ENCODE peak calls at places on chromosome 10, in six cellular contexts. N, D, J, V, A and F are unnamed samples.
A peak's percentile ranks its signal among the peaks of the same experiment; 100 is the strongest.

GRCh38 chr10:32372000-32372875 is 25.3 kb upstream of the EPC1 start:
- DNase-seq in N (no peak), D (no peak), J (no peak), V (no peak), A (no peak), F (no peak)

GRCh38 chr10:90960355-90960814 is 39.5 kb upstream of the ANKRD1 start:
- DNase-seq in N (no peak), D (peak; percentile 32), J (no peak), V (no peak), A (no peak), F (no peak)

GRCh38 chr10:46514431-46514861 is 42.0 kb downstream of the GPRIN2 start:
- DNase-seq in N (no peak), D (no peak), J (no peak), V (no peak), A (peak; percentile 17), F (no peak)

GRCh38 chr10:50855015-50855414 is 30.4 kb downstream of the A1CF start:
- DNase-seq in N (no peak), D (no peak), J (no peak), V (no peak), A (no peak), F (no peak)

GRCh38 chr10:113965077-113965476 is 78.6 kb upstream of the ADRB1 start:
- DNase-seq in N (no peak), D (no peak), J (no peak), V (no peak), A (no peak), F (no peak)

GRCh38 chr10:132708441-132708840 is 77.5 kb downstream of the NKX6-2 start:
- DNase-seq in N (no peak), D (no peak), J (peak; percentile 1), V (no peak), A (peak; percentile 30), F (no peak)

GRCh38 chr10:20276127-20276979 is 460.1 kb downstream of the PLXDC2 start:
- DNase-seq in N (no peak), D (no peak), J (no peak), V (no peak), A (no peak), F (no peak)

GRCh38 chr10:122044045-122044661 is 55.2 kb downstream of the TACC2 start:
- DNase-seq in N (peak; percentile 43), D (no peak), J (no peak), V (no peak), A (no peak), F (no peak)

GRCh38 chr10:14153570-14154055 is 177.1 kb downstream of the FRMD4A start:
- DNase-seq in N (peak; percentile 69), D (no peak), J (peak; percentile 22), V (no peak), A (no peak), F (no peak)

GRCh38 chr10:123516291-123516690 is 149.9 kb upstream of the GPR26 start:
- DNase-seq in N (no peak), D (no peak), J (no peak), V (no peak), A (no peak), F (no peak)

GRCh38 chr10:110344622-110345021 is 39.9 kb upstream of the SMNDC1 start:
- DNase-seq in N (no peak), D (no peak), J (no peak), V (no peak), A (no peak), F (no peak)

GRCh38 chr10:62082729-62083412 is 181.4 kb downstream of the ARID5B start:
- DNase-seq in N (no peak), D (no peak), J (no peak), V (no peak), A (no peak), F (no peak)

GRCh38 chr10:62083413-62083794 is 181.9 kb downstream of the ARID5B start:
- DNase-seq in N (no peak), D (no peak), J (no peak), V (no peak), A (no peak), F (no peak)

GRCh38 chr10:62080905-62081304 is 179.4 kb downstream of the ARID5B start:
- DNase-seq in N (peak; percentile 17), D (no peak), J (no peak), V (no peak), A (no peak), F (no peak)

GRCh38 chr10:62081322-62081945 is 179.9 kb downstream of the ARID5B start:
- DNase-seq in N (no peak), D (no peak), J (no peak), V (no peak), A (no peak), F (no peak)

DNA sequence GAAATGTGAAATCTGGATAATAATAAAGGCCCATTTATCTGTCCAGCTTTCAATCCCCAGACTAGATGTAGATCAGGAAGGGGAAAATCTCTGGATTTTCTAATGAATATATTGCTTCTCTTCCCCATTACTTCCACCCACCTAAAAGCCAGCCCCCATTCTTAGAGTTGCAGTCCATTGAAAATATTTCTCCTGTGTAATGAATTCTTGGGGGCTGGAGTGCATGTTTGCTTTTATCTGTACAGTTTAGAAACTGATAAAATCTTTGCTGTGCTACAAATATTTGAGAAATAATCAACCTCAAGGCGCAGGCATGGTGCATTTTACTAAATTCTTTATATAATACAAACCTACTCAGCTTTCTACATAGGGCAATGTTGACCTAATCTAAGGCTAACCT is 180.8 kb downstream of the ARID5B start:
- DNase-seq in N (no peak), D (no peak), J (no peak), V (no peak), A (no peak), F (no peak)
- H3K4me3 ChIP-seq in N (no peak overlapping the region), D (no peak overlapping the region), J (peak overlapping the region; percentile 22), V (peak overlapping the region; percentile 56), A (peak overlapping the region; percentile 2), F (no peak overlapping the region)

DNA sequence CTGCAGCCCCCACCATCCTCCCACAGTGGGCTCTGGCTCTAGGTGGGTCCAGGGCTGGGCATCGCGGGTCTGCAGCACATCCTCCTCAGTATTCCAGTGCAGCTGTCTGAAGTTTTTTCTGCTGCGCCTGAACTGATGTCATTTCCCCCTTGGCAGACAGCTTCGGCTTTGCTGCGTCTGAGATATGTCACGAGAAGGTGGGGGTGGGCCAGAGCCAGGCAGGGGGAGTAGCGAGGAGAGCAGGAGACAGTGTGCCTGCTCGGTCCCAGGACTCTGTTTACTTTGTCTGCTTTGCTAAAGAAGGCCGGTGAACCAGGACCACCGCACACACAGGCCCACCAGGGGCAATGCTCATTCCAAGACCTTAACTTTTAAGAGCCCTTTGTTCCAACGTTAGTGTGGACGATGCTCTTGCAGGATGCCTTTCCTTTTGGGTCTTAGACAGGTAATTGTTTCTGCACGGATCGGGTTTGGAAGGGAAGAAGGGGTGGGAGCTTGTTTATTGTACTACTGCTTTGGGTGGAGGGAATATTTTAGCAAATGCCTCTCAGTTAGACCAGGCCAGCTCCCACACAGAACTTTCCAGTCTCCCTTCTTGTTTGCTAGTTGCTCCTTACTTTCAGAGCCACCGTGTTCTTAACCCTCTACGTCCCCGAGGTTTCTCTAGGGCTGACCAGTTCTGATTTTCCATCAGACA is 32.4 kb downstream of the WBP1L start:
- DNase-seq in N (peak; percentile 47), D (peak; percentile 36), J (peak; percentile 89), V (peak; percentile 82), A (no peak), F (peak; percentile 86)
- H3K4me3 ChIP-seq in N (peak overlapping the region; percentile 39), D (peak overlapping the region; percentile 51), J (peak overlapping the region; percentile 74), V (peak overlapping the region; percentile 74), A (no peak overlapping the region), F (peak overlapping the region; percentile 21)

DNA sequence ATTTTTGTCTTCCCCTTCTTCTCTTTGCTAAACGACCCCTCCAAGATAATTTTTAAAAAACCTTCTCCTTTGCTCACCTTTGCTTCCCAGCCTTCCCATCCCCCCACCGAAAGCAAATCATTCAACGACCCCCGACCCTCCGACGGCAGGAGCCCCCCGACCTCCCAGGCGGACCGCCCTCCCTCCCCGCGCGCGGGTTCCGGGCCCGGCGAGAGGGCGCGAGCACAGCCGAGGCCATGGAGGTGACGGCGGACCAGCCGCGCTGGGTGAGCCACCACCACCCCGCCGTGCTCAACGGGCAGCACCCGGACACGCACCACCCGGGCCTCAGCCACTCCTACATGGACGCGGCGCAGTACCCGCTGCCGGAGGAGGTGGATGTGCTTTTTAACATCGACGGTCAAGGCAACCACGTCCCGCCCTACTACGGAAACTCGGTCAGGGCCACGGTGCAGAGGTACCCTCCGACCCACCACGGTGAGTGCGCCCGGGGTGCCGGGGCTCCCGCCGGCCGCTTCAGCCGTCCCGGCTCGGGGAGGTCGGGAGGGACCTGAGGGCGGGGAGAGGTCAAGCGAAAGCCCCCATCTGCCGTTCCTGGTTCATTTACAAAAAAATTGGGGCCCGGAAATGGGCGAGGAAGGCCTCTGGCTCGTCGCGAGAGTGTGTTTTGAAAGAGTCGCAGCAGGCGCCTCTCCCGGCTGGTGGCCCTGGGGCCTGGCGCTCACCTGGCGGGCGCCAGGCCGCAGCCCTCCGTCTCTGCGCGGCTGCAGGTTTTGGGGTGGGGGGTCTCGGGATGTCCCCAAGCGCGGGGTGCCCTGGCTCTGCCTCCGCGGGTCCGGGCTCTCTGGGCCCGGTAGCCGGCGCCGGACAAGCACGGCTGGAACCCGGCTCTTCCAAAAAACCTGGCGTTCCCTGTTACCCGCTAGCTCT is 1.2 kb downstream of the GATA3 start:
- DNase-seq in N (peak; percentile 64), D (no peak), J (no peak), V (no peak), A (peak; percentile 62), F (no peak)
- H3K4me3 ChIP-seq in N (peak overlapping the region; percentile 60), D (no peak overlapping the region), J (peak overlapping the region; percentile 66), V (peak overlapping the region; percentile 68), A (peak overlapping the region; percentile 79), F (peak overlapping the region; percentile 49)

DNA sequence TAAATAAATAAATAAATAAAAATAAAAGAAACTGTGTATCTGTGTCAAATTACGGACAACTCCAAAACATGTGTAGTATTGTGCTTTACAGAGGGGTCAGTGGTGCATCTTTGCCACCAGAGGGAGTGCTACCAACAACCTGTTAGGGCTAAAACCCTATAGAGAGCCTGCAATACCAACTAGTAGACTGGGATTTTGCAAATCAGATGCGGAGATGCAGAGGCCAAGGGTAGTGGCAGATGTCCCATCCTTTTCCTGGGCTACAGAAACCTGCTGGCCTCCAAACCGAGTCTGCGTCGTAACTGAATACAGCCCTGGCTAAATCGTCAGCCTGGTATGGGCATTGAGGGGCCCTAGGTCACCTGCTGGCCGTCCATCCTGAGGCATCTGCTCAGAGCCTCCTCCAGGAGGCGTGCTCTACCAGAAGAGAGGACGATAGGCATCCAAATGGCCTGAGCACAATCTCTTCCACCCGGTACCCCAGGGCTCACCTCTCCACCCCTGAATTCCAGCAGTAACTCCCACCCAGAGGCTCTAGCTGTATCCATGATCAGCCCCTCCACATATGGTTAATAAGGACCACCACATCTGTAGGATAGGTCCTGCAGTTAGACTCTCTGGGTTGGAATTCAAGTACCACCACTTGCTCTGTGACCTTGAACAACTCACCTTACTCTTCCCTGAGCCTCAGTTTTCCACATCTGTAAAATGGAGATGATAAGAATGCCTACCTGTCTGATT is 6.2 kb upstream of the RRP12 start:
- DNase-seq in N (peak; percentile 90), D (peak; percentile 57), J (no peak), V (no peak), A (peak; percentile 73), F (peak; percentile 42)
- H3K4me3 ChIP-seq in N (peak overlapping the region; percentile 60), D (no peak overlapping the region), J (peak overlapping the region; percentile 34), V (peak overlapping the region; percentile 33), A (peak overlapping the region; percentile 36), F (no peak overlapping the region)